ENCODE peak calls at places on chromosomes 6 and 20, in seven cellular contexts. Z is amygdala, N is fibroblast of pulmonary artery, J is T-helper 9 cell, H is naive B cell, Q is HTR-8/SVneo, G is iris pigment epithelial cell. D is an unnamed sample.

GRCh38 chr6:129364037-129364436 is 345.9 kb downstream of the ARHGAP18 start:
- DNase-seq in Z (no peak), N (no peak), J (no peak), H (no peak), Q (no peak), G (no peak), D (no peak)

GRCh38 chr6:71107935-71108420 is 151.1 kb upstream of the B3GAT2 start:
- DNase-seq in Z (no peak), N (peak; percentile 83), J (no peak), H (no peak), Q (peak; percentile 37), G (peak; percentile 86), D (peak; percentile 8)

GRCh38 chr6:12288844-12289654 is 1.1 kb upstream of the EDN1 start:
- DNase-seq in Z (no peak), N (peak; percentile 81), J (peak; percentile 11), H (peak; percentile 38), Q (peak; percentile 67), G (peak; percentile 72), D (no peak)

GRCh38 chr20:49750611-49751396 is 37.1 kb upstream of the B4GALT5 start:
- DNase-seq in Z (no peak), N (no peak), J (no peak), H (no peak), Q (no peak), G (no peak), D (no peak)

GRCh38 chr20:57592263-57593092 is 27.7 kb downstream of the ZBP1 start:
- DNase-seq in Z (no peak), N (no peak), J (no peak), H (no peak), Q (no peak), G (no peak), D (no peak)

GRCh38 chr6:33372532-33373123 is 19.0 kb upstream of the KIFC1 start:
- DNase-seq in Z (no peak), N (no peak), J (no peak), H (no peak), Q (no peak), G (no peak), D (no peak)

GRCh38 chr6:158826819-158827501 is 7.8 kb upstream of the EZR start:
- DNase-seq in Z (no peak), N (no peak), J (no peak), H (peak; percentile 70), Q (no peak), G (no peak), D (no peak)

GRCh38 chr6:3749390-3749978 is 2.0 kb downstream of the PXDC1 start:
- DNase-seq in Z (no peak), N (no peak), J (no peak), H (no peak), Q (no peak), G (no peak), D (no peak)

GRCh38 chr6:18245642-18246041 is 18.7 kb downstream of the DEK start:
- DNase-seq in Z (no peak), N (no peak), J (no peak), H (no peak), Q (no peak), G (no peak), D (no peak)

GRCh38 chr20:24816431-24816830 is 132.6 kb upstream of the CST7 start:
- DNase-seq in Z (no peak), N (no peak), J (no peak), H (no peak), Q (no peak), G (no peak), D (no peak)

GRCh38 chr20:41443667-41444066 is 77.0 kb upstream of the EMILIN3 start:
- DNase-seq in Z (no peak), N (no peak), J (no peak), H (no peak), Q (no peak), G (no peak), D (no peak)

GRCh38 chr6:139154885-139155547 is 20.1 kb downstream of the HECA start:
- DNase-seq in Z (no peak), N (no peak), J (no peak), H (no peak), Q (no peak), G (peak; percentile 36), D (no peak)

GRCh38 chr20:32820000-32820697 is 395 bp downstream of the MAPRE1 start:
- DNase-seq in Z (peak; percentile 68), N (peak; percentile 56), J (peak; percentile 80), H (no peak), Q (peak; percentile 68), G (peak; percentile 33), D (peak; percentile 60)

GRCh38 chr6:26020983-26021349 is 58.4 kb downstream of the TRIM38 start:
- DNase-seq in Z (no peak), N (peak; percentile 77), J (no peak), H (no peak), Q (no peak), G (peak; percentile 80), D (no peak)

GRCh38 chr6:37965964-37966676 is 146.6 kb downstream of the ZFAND3 start:
- DNase-seq in Z (no peak), N (peak; percentile 40), J (no peak), H (no peak), Q (no peak), G (peak; percentile 64), D (no peak)

GRCh38 chr20:37375227-37375626 is 29.3 kb downstream of the SRC start:
- DNase-seq in Z (no peak), N (no peak), J (no peak), H (no peak), Q (no peak), G (no peak), D (no peak)

GRCh38 chr6:138477913-138478539 is 21.3 kb downstream of the NHSL1 start:
- DNase-seq in Z (no peak), N (no peak), J (no peak), H (no peak), Q (no peak), G (peak; percentile 21), D (no peak)

GRCh38 chr6:135179920-135180457 is 1.1 kb upstream of the MYB start:
- DNase-seq in Z (no peak), N (no peak), J (no peak), H (peak; percentile 19), Q (no peak), G (peak; percentile 72), D (no peak)

GRCh38 chr6:43472515-43472914 is 4.9 kb upstream of the TJAP1 start:
- DNase-seq in Z (no peak), N (no peak), J (no peak), H (no peak), Q (no peak), G (no peak), D (no peak)

GRCh38 chr6:44332585-44332984 is 9.9 kb upstream of the SPATS1 start:
- DNase-seq in Z (no peak), N (no peak), J (no peak), H (no peak), Q (no peak), G (peak; percentile 29), D (no peak)

GRCh38 chr6:21594427-21595264 is 1.1 kb downstream of the SOX4 start:
- DNase-seq in Z (peak; percentile 31), N (peak; percentile 71), J (no peak), H (peak; percentile 52), Q (no peak), G (peak; percentile 78), D (peak; percentile 52)